ENCODE peak calls at places on chromosomes 11 and 22, in nine cellular contexts. One of them, this sample, is unnamed.

GRCh38 chr11:9626778-9627394 is 37.0 kb upstream of the SWAP70 start:
- DNase-seq in stimulated activated CD8-positive, alpha-beta memory T cell treated with anti-CD3 and anti-CD28 coated beads, Interleukin-15, amount 100 ng/mL, for 48 hours: no peak
- DNase-seq in substantia nigra: no peak
- DNase-seq in GM23338: peak
- DNase-seq in SK-MEL-5: no peak
- DNase-seq in dermis blood vessel endothelial cell: peak
- DNase-seq in mammary epithelial cell: no peak
- DNase-seq in spleen: no peak
- DNase-seq in mucosa of gallbladder: no peak
- DNase-seq in this sample: no peak

GRCh38 chr11:34027516-34028406 is 23.8 kb upstream of the CAPRIN1 start:
- DNase-seq in stimulated activated CD8-positive, alpha-beta memory T cell treated with anti-CD3 and anti-CD28 coated beads, Interleukin-15, amount 100 ng/mL, for 48 hours: no peak
- DNase-seq in substantia nigra: no peak
- DNase-seq in GM23338: no peak
- DNase-seq in SK-MEL-5: no peak
- DNase-seq in dermis blood vessel endothelial cell: no peak
- DNase-seq in mammary epithelial cell: no peak
- DNase-seq in spleen: no peak
- DNase-seq in mucosa of gallbladder: peak
- DNase-seq in this sample: no peak

GRCh38 chr11:35852056-35852455 is 91.8 kb upstream of the LDLRAD3 start:
- DNase-seq in stimulated activated CD8-positive, alpha-beta memory T cell treated with anti-CD3 and anti-CD28 coated beads, Interleukin-15, amount 100 ng/mL, for 48 hours: no peak
- DNase-seq in substantia nigra: peak
- DNase-seq in GM23338: no peak
- DNase-seq in SK-MEL-5: no peak
- DNase-seq in dermis blood vessel endothelial cell: peak
- DNase-seq in mammary epithelial cell: no peak
- DNase-seq in spleen: no peak
- DNase-seq in mucosa of gallbladder: no peak
- DNase-seq in this sample: no peak

GRCh38 chr11:59135648-59136461 is 6.8 kb upstream of the FAM111A start:
- DNase-seq in stimulated activated CD8-positive, alpha-beta memory T cell treated with anti-CD3 and anti-CD28 coated beads, Interleukin-15, amount 100 ng/mL, for 48 hours: peak
- DNase-seq in substantia nigra: peak
- DNase-seq in GM23338: peak
- DNase-seq in SK-MEL-5: peak
- DNase-seq in dermis blood vessel endothelial cell: peak
- DNase-seq in mammary epithelial cell: peak
- DNase-seq in spleen: peak
- DNase-seq in mucosa of gallbladder: peak
- DNase-seq in this sample: peak

GRCh38 chr11:10322830-10323792 is 18.2 kb downstream of the ADM start:
- DNase-seq in stimulated activated CD8-positive, alpha-beta memory T cell treated with anti-CD3 and anti-CD28 coated beads, Interleukin-15, amount 100 ng/mL, for 48 hours: no peak
- DNase-seq in substantia nigra: no peak
- DNase-seq in GM23338: peak
- DNase-seq in SK-MEL-5: peak
- DNase-seq in dermis blood vessel endothelial cell: peak
- DNase-seq in mammary epithelial cell: peak
- DNase-seq in spleen: no peak
- DNase-seq in mucosa of gallbladder: peak
- DNase-seq in this sample: no peak

GRCh38 chr22:39954584-39955055 is 5.6 kb upstream of the TMA7B start:
- DNase-seq in stimulated activated CD8-positive, alpha-beta memory T cell treated with anti-CD3 and anti-CD28 coated beads, Interleukin-15, amount 100 ng/mL, for 48 hours: no peak
- DNase-seq in substantia nigra: no peak
- DNase-seq in GM23338: no peak
- DNase-seq in SK-MEL-5: peak
- DNase-seq in dermis blood vessel endothelial cell: peak
- DNase-seq in mammary epithelial cell: peak
- DNase-seq in spleen: no peak
- DNase-seq in mucosa of gallbladder: no peak
- DNase-seq in this sample: no peak

GRCh38 chr11:69639843-69640242 is 1.1 kb upstream of the CCND1 start:
- DNase-seq in stimulated activated CD8-positive, alpha-beta memory T cell treated with anti-CD3 and anti-CD28 coated beads, Interleukin-15, amount 100 ng/mL, for 48 hours: no peak
- DNase-seq in substantia nigra: no peak
- DNase-seq in GM23338: no peak
- DNase-seq in SK-MEL-5: no peak
- DNase-seq in dermis blood vessel endothelial cell: no peak
- DNase-seq in mammary epithelial cell: no peak
- DNase-seq in spleen: no peak
- DNase-seq in mucosa of gallbladder: no peak
- DNase-seq in this sample: no peak

GRCh38 chr11:112178428-112178827 is 3.1 kb downstream of the BCO2 start:
- DNase-seq in stimulated activated CD8-positive, alpha-beta memory T cell treated with anti-CD3 and anti-CD28 coated beads, Interleukin-15, amount 100 ng/mL, for 48 hours: no peak
- DNase-seq in substantia nigra: no peak
- DNase-seq in GM23338: no peak
- DNase-seq in SK-MEL-5: no peak
- DNase-seq in dermis blood vessel endothelial cell: no peak
- DNase-seq in mammary epithelial cell: no peak
- DNase-seq in spleen: no peak
- DNase-seq in mucosa of gallbladder: no peak
- DNase-seq in this sample: no peak

GRCh38 chr11:75135021-75135650 is 15.8 kb upstream of the SLCO2B1 start:
- DNase-seq in stimulated activated CD8-positive, alpha-beta memory T cell treated with anti-CD3 and anti-CD28 coated beads, Interleukin-15, amount 100 ng/mL, for 48 hours: no peak
- DNase-seq in substantia nigra: no peak
- DNase-seq in GM23338: no peak
- DNase-seq in SK-MEL-5: no peak
- DNase-seq in dermis blood vessel endothelial cell: no peak
- DNase-seq in mammary epithelial cell: no peak
- DNase-seq in spleen: no peak
- DNase-seq in mucosa of gallbladder: no peak
- DNase-seq in this sample: peak

GRCh38 chr11:13105237-13105844 is 96.2 kb downstream of the RASSF10 start:
- DNase-seq in stimulated activated CD8-positive, alpha-beta memory T cell treated with anti-CD3 and anti-CD28 coated beads, Interleukin-15, amount 100 ng/mL, for 48 hours: no peak
- DNase-seq in substantia nigra: no peak
- DNase-seq in GM23338: no peak
- DNase-seq in SK-MEL-5: no peak
- DNase-seq in dermis blood vessel endothelial cell: peak
- DNase-seq in mammary epithelial cell: no peak
- DNase-seq in spleen: no peak
- DNase-seq in mucosa of gallbladder: peak
- DNase-seq in this sample: no peak

GRCh38 chr11:6468712-6469495 is 4.8 kb downstream of the TRIM3 start:
- DNase-seq in stimulated activated CD8-positive, alpha-beta memory T cell treated with anti-CD3 and anti-CD28 coated beads, Interleukin-15, amount 100 ng/mL, for 48 hours: no peak
- DNase-seq in substantia nigra: peak
- DNase-seq in GM23338: peak
- DNase-seq in SK-MEL-5: peak
- DNase-seq in dermis blood vessel endothelial cell: peak
- DNase-seq in mammary epithelial cell: peak
- DNase-seq in spleen: peak
- DNase-seq in mucosa of gallbladder: peak
- DNase-seq in this sample: peak

GRCh38 chr22:46303347-46303965 is 6.8 kb downstream of the GTSE1 start:
- DNase-seq in stimulated activated CD8-positive, alpha-beta memory T cell treated with anti-CD3 and anti-CD28 coated beads, Interleukin-15, amount 100 ng/mL, for 48 hours: no peak
- DNase-seq in substantia nigra: no peak
- DNase-seq in GM23338: no peak
- DNase-seq in SK-MEL-5: peak
- DNase-seq in dermis blood vessel endothelial cell: peak
- DNase-seq in mammary epithelial cell: peak
- DNase-seq in spleen: no peak
- DNase-seq in mucosa of gallbladder: no peak
- DNase-seq in this sample: no peak

GRCh38 chr11:103800406-103801114 is 235.9 kb upstream of the DDI1 start:
- DNase-seq in stimulated activated CD8-positive, alpha-beta memory T cell treated with anti-CD3 and anti-CD28 coated beads, Interleukin-15, amount 100 ng/mL, for 48 hours: no peak
- DNase-seq in substantia nigra: no peak
- DNase-seq in GM23338: peak
- DNase-seq in SK-MEL-5: peak
- DNase-seq in dermis blood vessel endothelial cell: peak
- DNase-seq in mammary epithelial cell: no peak
- DNase-seq in spleen: no peak
- DNase-seq in mucosa of gallbladder: peak
- DNase-seq in this sample: no peak

GRCh38 chr11:79472736-79473536 is 32.1 kb upstream of the TENM4 start:
- DNase-seq in stimulated activated CD8-positive, alpha-beta memory T cell treated with anti-CD3 and anti-CD28 coated beads, Interleukin-15, amount 100 ng/mL, for 48 hours: no peak
- DNase-seq in substantia nigra: no peak
- DNase-seq in GM23338: peak
- DNase-seq in SK-MEL-5: no peak
- DNase-seq in dermis blood vessel endothelial cell: no peak
- DNase-seq in mammary epithelial cell: no peak
- DNase-seq in spleen: no peak
- DNase-seq in mucosa of gallbladder: no peak
- DNase-seq in this sample: no peak

GRCh38 chr22:43152355-43153071 is 1.2 kb downstream of the TSPO start:
- DNase-seq in stimulated activated CD8-positive, alpha-beta memory T cell treated with anti-CD3 and anti-CD28 coated beads, Interleukin-15, amount 100 ng/mL, for 48 hours: peak
- DNase-seq in substantia nigra: peak
- DNase-seq in GM23338: no peak
- DNase-seq in SK-MEL-5: peak
- DNase-seq in dermis blood vessel endothelial cell: peak
- DNase-seq in mammary epithelial cell: peak
- DNase-seq in spleen: peak
- DNase-seq in mucosa of gallbladder: peak
- DNase-seq in this sample: peak

GRCh38 chr11:118088531-118088930 is 1.8 kb upstream of the SMIM35 start:
- DNase-seq in stimulated activated CD8-positive, alpha-beta memory T cell treated with anti-CD3 and anti-CD28 coated beads, Interleukin-15, amount 100 ng/mL, for 48 hours: no peak
- DNase-seq in substantia nigra: no peak
- DNase-seq in GM23338: no peak
- DNase-seq in SK-MEL-5: no peak
- DNase-seq in dermis blood vessel endothelial cell: peak
- DNase-seq in mammary epithelial cell: peak
- DNase-seq in spleen: peak
- DNase-seq in mucosa of gallbladder: peak
- DNase-seq in this sample: peak

GRCh38 chr11:57903441-57904123 is 120.1 kb upstream of the OR9Q1 start:
- DNase-seq in stimulated activated CD8-positive, alpha-beta memory T cell treated with anti-CD3 and anti-CD28 coated beads, Interleukin-15, amount 100 ng/mL, for 48 hours: peak
- DNase-seq in substantia nigra: no peak
- DNase-seq in GM23338: no peak
- DNase-seq in SK-MEL-5: no peak
- DNase-seq in dermis blood vessel endothelial cell: peak
- DNase-seq in mammary epithelial cell: peak
- DNase-seq in spleen: no peak
- DNase-seq in mucosa of gallbladder: peak
- DNase-seq in this sample: no peak

GRCh38 chr11:19459240-19459639 is 218.5 kb upstream of the E2F8 start:
- DNase-seq in stimulated activated CD8-positive, alpha-beta memory T cell treated with anti-CD3 and anti-CD28 coated beads, Interleukin-15, amount 100 ng/mL, for 48 hours: no peak
- DNase-seq in substantia nigra: no peak
- DNase-seq in GM23338: no peak
- DNase-seq in SK-MEL-5: no peak
- DNase-seq in dermis blood vessel endothelial cell: no peak
- DNase-seq in mammary epithelial cell: no peak
- DNase-seq in spleen: no peak
- DNase-seq in mucosa of gallbladder: no peak
- DNase-seq in this sample: no peak

GRCh38 chr22:44746061-44746789 is 6.2 kb upstream of the ARHGAP8 start:
- DNase-seq in stimulated activated CD8-positive, alpha-beta memory T cell treated with anti-CD3 and anti-CD28 coated beads, Interleukin-15, amount 100 ng/mL, for 48 hours: no peak
- DNase-seq in substantia nigra: no peak
- DNase-seq in GM23338: no peak
- DNase-seq in SK-MEL-5: no peak
- DNase-seq in dermis blood vessel endothelial cell: no peak
- DNase-seq in mammary epithelial cell: no peak
- DNase-seq in spleen: no peak
- DNase-seq in mucosa of gallbladder: no peak
- DNase-seq in this sample: no peak